ENCODE peak calls at places on chromosomes 12 and 14, in ten cellular contexts. A, I, F, D, H, T, M, V, K and U are unnamed samples.

GRCh38 chr14:41167040-41167439 is 439.6 kb upstream of the LRFN5 start:
- DNase-seq in V (peak; percentile 17), I (no peak), A (no peak), H (no peak), K (no peak), M (no peak), F (no peak), T (no peak), D (no peak), U (no peak)

GRCh38 chr14:90774316-90774715 is 41.9 kb downstream of the TTC7B start:
- DNase-seq in A (no peak), K (no peak), M (no peak), I (no peak), T (no peak), H (no peak), D (no peak), V (peak; percentile 99), F (no peak), U (no peak)

GRCh38 chr12:121064116-121064515 is 25.1 kb upstream of the OASL start:
- DNase-seq in M (no peak), D (no peak), F (no peak), H (no peak), A (no peak), V (no peak), I (no peak), K (no peak), T (no peak), U (no peak)

GRCh38 chr12:49750994-49751393 is 9.6 kb downstream of the TMBIM6 start:
- DNase-seq in V (no peak), D (no peak), M (no peak), H (no peak), T (no peak), K (no peak), A (no peak), F (no peak), I (no peak), U (no peak)

GRCh38 chr14:60684203-60684602 is 34.9 kb upstream of the SIX1 start:
- DNase-seq in A (no peak), T (no peak), I (peak; percentile 1), F (no peak), M (no peak), K (no peak), D (no peak), H (no peak), V (no peak), U (no peak)

GRCh38 chr12:109053382-109054123 is 1.2 kb downstream of the USP30 start:
- DNase-seq in H (no peak), A (no peak), T (no peak), M (no peak), K (no peak), D (no peak), F (peak; percentile 2), V (no peak), I (peak; percentile 19), U (no peak)

GRCh38 chr12:57146092-57146491 is 1.3 kb downstream of the LRP1-AS start:
- DNase-seq in K (no peak), H (no peak), V (no peak), D (no peak), T (no peak), I (peak; percentile 35), F (no peak), A (no peak), M (no peak), U (no peak)

GRCh38 chr12:13101854-13102375 is 1.6 kb downstream of the GSG1 start:
- DNase-seq in V (peak; percentile 82), K (peak; percentile 38), F (no peak), I (peak; percentile 81), T (peak; percentile 9), M (no peak), D (peak; percentile 78), H (no peak), A (peak; percentile 19), U (no peak)

GRCh38 chr12:65620026-65620425 is 204.3 kb upstream of the HMGA2 start:
- DNase-seq in K (no peak), D (no peak), T (no peak), F (no peak), A (no peak), V (no peak), I (no peak), H (no peak), M (no peak), U (no peak)

GRCh38 chr14:103899316-103899715 is 28.9 kb upstream of the TDRD9 start:
- DNase-seq in A (no peak), V (no peak), K (no peak), T (no peak), F (no peak), I (no peak), D (no peak), H (no peak), M (no peak), U (no peak)

GRCh38 chr14:82528011-82528410 is 994.4 kb upstream of the SEL1L start:
- DNase-seq in D (no peak), H (no peak), F (no peak), K (no peak), M (no peak), I (no peak), V (peak; percentile 80), T (no peak), A (no peak), U (no peak)

GRCh38 chr14:101721951-101722661 is 39.4 kb upstream of the PPP2R5C start:
- DNase-seq in V (no peak), K (peak; percentile 97), H (peak; percentile 46), D (no peak), A (no peak), T (no peak), F (peak; percentile 67), M (no peak), I (peak; percentile 75), U (peak; percentile 72)

GRCh38 chr12:120639771-120640721 is at the start of gene CABP1:
- DNase-seq in I (no peak), D (no peak), F (peak; percentile 37), V (peak; percentile 66), A (no peak), T (peak; percentile 26), K (no peak), M (no peak), H (peak; percentile 86), U (peak; percentile 59)

GRCh38 chr14:59123526-59123925 is 64.9 kb upstream of the DAAM1 start:
- DNase-seq in D (no peak), I (peak; percentile 84), V (no peak), M (peak; percentile 21), T (no peak), H (no peak), K (no peak), F (no peak), A (no peak), U (no peak)

GRCh38 chr14:36105401-36105800 is 71.1 kb downstream of the PTCSC3 start:
- DNase-seq in V (peak; percentile 41), H (no peak), D (peak; percentile 54), M (no peak), K (no peak), A (peak; percentile 11), I (peak; percentile 8), F (peak; percentile 15), T (no peak), U (no peak)

GRCh38 chr12:21828111-21828775 is 53.7 kb upstream of the KCNJ8 start:
- DNase-seq in T (no peak), M (no peak), F (no peak), A (no peak), D (no peak), I (peak; percentile 65), V (no peak), H (no peak), K (no peak), U (no peak)

GRCh38 chr12:48280572-48280971 is 70.1 kb downstream of the ZNF641 start:
- DNase-seq in H (no peak), V (peak; percentile 39), I (no peak), A (no peak), K (no peak), D (no peak), F (no peak), M (no peak), T (no peak), U (no peak)

GRCh38 chr12:110739894-110740293 is 2.8 kb downstream of the PPP1CC start:
- DNase-seq in K (no peak), F (no peak), H (no peak), A (no peak), I (peak; percentile 48), T (no peak), V (no peak), D (no peak), M (no peak), U (no peak)

GRCh38 chr12:2092890-2093289 is 40.1 kb downstream of the CACNA1C start:
- DNase-seq in M (no peak), V (no peak), K (no peak), D (no peak), H (no peak), T (no peak), A (no peak), F (no peak), I (peak; percentile 90), U (no peak)

GRCh38 chr14:68616255-68616902 is 176.5 kb downstream of the ZFP36L1 start:
- DNase-seq in F (peak; percentile 26), V (no peak), T (no peak), M (no peak), I (peak; percentile 19), A (no peak), K (peak; percentile 22), D (no peak), H (no peak), U (no peak)

GRCh38 chr12:95790912-95791849 is 617 bp upstream of the NTN4 start:
- DNase-seq in I (peak; percentile 56), M (no peak), H (peak; percentile 13), A (no peak), D (no peak), V (peak; percentile 44), T (no peak), F (peak; percentile 34), K (no peak), U (no peak)

GRCh38 chr14:99240512-99241313 is 31.3 kb downstream of the BCL11B start:
- DNase-seq in D (no peak), F (no peak), I (no peak), K (no peak), V (no peak), T (no peak), M (no peak), A (no peak), H (no peak), U (no peak)

GRCh38 chr12:98126637-98127335 is 388.6 kb upstream of the TMPO start:
- DNase-seq in I (no peak), T (no peak), H (no peak), V (no peak), F (no peak), A (no peak), M (no peak), K (no peak), D (no peak), U (no peak)

GRCh38 chr14:105939810-105940508 is 413.6 kb downstream of the TMEM121 start:
- DNase-seq in V (no peak), T (no peak), I (no peak), A (no peak), D (no peak), F (no peak), K (no peak), H (no peak), M (no peak), U (no peak)

GRCh38 chr14:100994082-100994481 is 90.6 kb upstream of the RTL1 start:
- DNase-seq in A (no peak), F (peak; percentile 82), K (no peak), V (no peak), T (no peak), M (no peak), I (peak; percentile 48), D (no peak), H (no peak), U (no peak)

GRCh38 chr14:97762386-97762785 is 965.2 kb downstream of the VRK1 start:
- DNase-seq in V (no peak), I (no peak), M (no peak), H (no peak), D (no peak), F (no peak), A (no peak), K (no peak), T (no peak), U (no peak)

GRCh38 chr12:12018454-12018853 is 52.3 kb upstream of the BCL2L14 start:
- DNase-seq in T (peak; percentile 39), A (peak; percentile 59), M (peak; percentile 40), K (no peak), H (no peak), I (peak; percentile 21), D (no peak), F (peak; percentile 21), V (no peak), U (no peak)

GRCh38 chr12:41743835-41744234 is 400.8 kb downstream of the GXYLT1 start:
- DNase-seq in D (no peak), A (no peak), F (peak; percentile 50), K (no peak), M (no peak), T (no peak), V (no peak), I (peak; percentile 28), H (no peak), U (no peak)